ENCODE peak calls at places on chromosomes 4 and X, in nine cellular contexts. N is sigmoid colon, X is ovary, H is esophagus muscularis mucosa, O is transverse colon, V is K562, E is A549, A is HepG2, C is upper lobe of left lung. R is an unnamed sample.

GRCh38 chr4:177528620-177529019 is 86.4 kb upstream of the AGA start:
- DNase-seq in O (no peak), N (no peak), V (no peak), E (no peak), A (no peak), C (no peak), X (no peak), H (no peak), R (no peak)

GRCh38 chr4:100591156-100591876 is 73.5 kb upstream of the EMCN start:
- DNase-seq in V (no peak), X (no peak), A (no peak), E (no peak), C (no peak), N (peak), H (no peak), O (no peak), R (no peak)

GRCh38 chr4:37471971-37472370 is 214.2 kb downstream of the RELL1 start:
- DNase-seq in E (peak), C (no peak), H (no peak), V (no peak), N (no peak), O (peak), A (no peak), X (no peak), R (no peak)

GRCh38 chr4:67608047-67608446 is 49.5 kb downstream of the STAP1 start:
- DNase-seq in H (no peak), A (no peak), V (no peak), X (no peak), C (no peak), E (no peak), N (no peak), O (no peak), R (no peak)

GRCh38 chr4:160514126-160514525 is 1411.2 kb downstream of the RAPGEF2 start:
- DNase-seq in E (no peak), O (no peak), H (no peak), N (no peak), C (no peak), A (no peak), V (no peak), X (no peak), R (no peak)

GRCh38 chr4:182975806-182976205 is 58.6 kb upstream of the DCTD start:
- DNase-seq in C (no peak), E (peak), V (peak), H (no peak), N (no peak), X (no peak), A (no peak), O (no peak), R (no peak)

GRCh38 chr4:107824367-107825071 is at the start of gene SGMS2:
- DNase-seq in E (peak), A (peak), X (peak), V (peak), H (peak), C (peak), N (peak), O (peak), R (peak)

GRCh38 chr4:1418494-1419285 is 12.4 kb upstream of the NKX1-1 start:
- DNase-seq in X (peak), H (no peak), E (no peak), C (no peak), N (peak), O (no peak), A (no peak), V (peak), R (peak)

GRCh38 chr4:53103489-53103888 is 241.4 kb downstream of the RASL11B start:
- DNase-seq in O (no peak), X (no peak), N (no peak), H (no peak), E (no peak), A (no peak), V (no peak), C (no peak), R (no peak)

GRCh38 chr4:7651461-7651921 is 216.8 kb upstream of the PSAPL1 start:
- DNase-seq in H (no peak), X (peak), A (no peak), C (no peak), N (peak), O (no peak), E (no peak), V (no peak), R (no peak)

GRCh38 chrX:108090474-108091265 is 672 bp downstream of the PSMD10 start:
- DNase-seq in N (no peak), A (peak), V (no peak), O (no peak), C (no peak), X (no peak), H (no peak), E (peak), R (no peak)

GRCh38 chr4:1720163-1720983 is 750 bp downstream of the TMEM129 start:
- DNase-seq in V (peak), O (peak), H (no peak), C (peak), A (no peak), E (no peak), N (no peak), X (peak), R (no peak)

GRCh38 chr4:52604215-52604614 is 54.9 kb downstream of the USP46 start:
- DNase-seq in C (no peak), N (no peak), X (no peak), A (no peak), V (no peak), E (no peak), H (no peak), O (no peak), R (no peak)

GRCh38 chr4:24802648-24803047 is 7.3 kb downstream of the SOD3 start:
- DNase-seq in E (no peak), X (no peak), V (no peak), N (no peak), A (no peak), C (no peak), H (peak), O (no peak), R (no peak)

GRCh38 chr4:104451573-104451972 is 43.1 kb downstream of the CXXC4 start:
- DNase-seq in V (no peak), N (no peak), A (no peak), H (no peak), X (no peak), O (no peak), E (peak), C (no peak), R (no peak)

GRCh38 chrX:138709886-138710285 is 1.6 kb downstream of the FGF13 start:
- DNase-seq in H (no peak), A (no peak), C (no peak), V (no peak), N (no peak), E (no peak), O (no peak), X (no peak), R (no peak)

GRCh38 chr4:79042079-79042674 is 102.9 kb upstream of the PAQR3 start:
- DNase-seq in A (peak), X (no peak), V (peak), E (peak), N (no peak), O (no peak), C (no peak), H (no peak), R (no peak)

GRCh38 chr4:72767903-72768817 is 199.1 kb upstream of the ADAMTS3 start:
- DNase-seq in E (peak), X (peak), V (no peak), A (no peak), H (no peak), O (no peak), C (no peak), N (no peak), R (no peak)

GRCh38 chrX:43064096-43064495 is 286.1 kb upstream of the PPP1R2C start:
- DNase-seq in C (no peak), V (no peak), E (no peak), X (no peak), H (no peak), A (no peak), O (no peak), N (no peak), R (no peak)

GRCh38 chrX:48496660-48497059 is 12.1 kb upstream of the PORCN start:
- DNase-seq in V (peak), A (no peak), X (no peak), N (no peak), O (no peak), H (no peak), C (no peak), E (no peak), R (no peak)

GRCh38 chr4:184400375-184400870 is 73.9 kb downstream of the IRF2 start:
- DNase-seq in C (no peak), X (peak), A (no peak), E (peak), N (no peak), V (no peak), O (no peak), H (no peak), R (no peak)

GRCh38 chr4:3682236-3683076 is 83.7 kb upstream of the ADRA2C start:
- DNase-seq in V (no peak), N (peak), C (no peak), A (no peak), O (no peak), H (no peak), X (no peak), E (no peak), R (peak)

GRCh38 chr4:121784975-121785374 is 16.1 kb upstream of the EXOSC9 start:
- DNase-seq in V (no peak), N (peak), X (no peak), A (no peak), O (no peak), E (peak), H (no peak), C (no peak), R (no peak)

GRCh38 chr4:121873604-121874003 is 3.3 kb upstream of the BBS7 start:
- DNase-seq in X (no peak), O (no peak), C (no peak), V (no peak), H (no peak), A (no peak), N (no peak), E (no peak), R (no peak)

GRCh38 chr4:81666491-81666890 is 194.8 kb upstream of the RASGEF1B start:
- DNase-seq in V (no peak), C (no peak), O (no peak), E (no peak), N (no peak), H (no peak), A (no peak), X (no peak), R (no peak)
- TF ChIP-seq EP300 in V (no peak), C (no peak), O (no peak), E (no peak), N (no peak), H (no peak), A (no peak), X (no peak), R (no peak)

DNA sequence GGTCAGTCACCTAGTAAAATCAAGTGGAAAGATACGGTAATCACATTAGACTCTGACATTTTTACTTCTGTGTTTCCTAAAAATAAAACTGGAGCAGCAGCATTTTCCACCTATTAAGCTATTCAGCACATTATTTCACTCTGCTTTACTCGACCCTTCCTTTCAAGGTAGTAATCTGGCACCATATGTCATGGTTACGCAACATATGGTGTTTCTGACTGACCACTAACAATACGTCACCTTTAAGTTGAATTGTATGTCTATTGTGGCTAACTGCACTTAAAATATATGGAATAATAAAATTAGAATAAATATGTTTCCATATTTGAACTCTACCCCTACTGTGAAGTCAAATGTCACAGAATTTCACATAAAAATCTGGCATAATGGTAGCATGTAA is 168.8 kb downstream of the CDS1 start:
- DNase-seq in C (no peak), A (no peak), X (no peak), V (no peak), O (no peak), H (no peak), N (no peak), E (no peak), R (no peak)
- TF ChIP-seq EP300 in C (no peak), A (no peak), X (no peak), V (no peak), O (no peak), H (no peak), N (no peak), E (no peak), R (no peak)

GRCh38 chr4:105634402-105634801 is 74.1 kb downstream of the INTS12 start:
- DNase-seq in X (no peak), H (no peak), N (no peak), V (no peak), A (no peak), O (no peak), C (no peak), E (no peak), R (no peak)

GRCh38 chr4:105633241-105633640 is 75.2 kb downstream of the INTS12 start:
- DNase-seq in O (no peak), V (no peak), H (no peak), X (no peak), E (no peak), N (no peak), A (no peak), C (no peak), R (no peak)

GRCh38 chr4:105632599-105632998 is 75.9 kb downstream of the INTS12 start:
- DNase-seq in C (no peak), H (no peak), O (no peak), E (no peak), A (no peak), X (no peak), N (no peak), V (no peak), R (no peak)

GRCh38 chr4:105641876-105642275 is 66.6 kb downstream of the INTS12 start:
- DNase-seq in H (no peak), E (no peak), X (no peak), V (no peak), C (no peak), N (no peak), A (no peak), O (no peak), R (no peak)

DNA sequence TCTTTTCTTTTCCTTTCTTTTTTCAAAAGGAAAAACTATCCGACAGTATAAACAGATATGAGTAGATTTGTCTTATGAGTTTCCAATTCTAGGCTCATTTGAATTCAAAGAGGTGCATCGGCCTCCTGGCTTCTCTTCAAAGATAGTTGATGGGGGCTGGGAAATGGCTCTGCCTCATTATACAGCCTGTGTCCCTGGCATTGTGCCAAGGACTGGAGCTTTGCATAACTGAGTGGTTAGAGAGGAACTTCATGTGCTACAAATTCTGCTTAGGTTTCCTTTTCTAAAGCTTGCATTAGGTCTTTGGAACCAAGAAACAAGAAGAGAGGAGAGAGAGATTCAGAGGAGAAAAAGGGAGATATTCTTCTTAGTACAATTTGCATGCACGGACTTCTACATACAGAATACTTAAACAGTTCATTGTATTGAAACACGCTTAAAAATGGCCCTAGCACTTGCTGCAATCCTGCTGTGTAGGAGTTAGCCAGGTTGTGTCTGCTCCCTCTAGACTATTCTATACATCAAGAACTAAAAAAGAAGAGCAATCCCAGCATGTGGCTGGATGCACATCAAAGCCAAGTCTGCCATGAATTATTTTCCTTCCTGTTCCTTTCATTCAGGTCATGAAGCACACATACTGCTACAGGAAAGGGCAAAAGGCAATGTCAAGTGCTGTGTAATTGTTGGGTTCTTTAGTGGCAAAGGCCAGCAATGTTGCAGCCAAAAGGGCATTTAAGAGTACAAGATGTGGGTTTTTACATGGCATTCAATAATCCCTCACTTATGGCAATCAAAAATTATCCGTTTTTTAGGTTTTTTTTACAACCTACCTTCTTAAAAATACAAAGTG is 70.9 kb downstream of the INTS12 start:
- DNase-seq in X (peak), H (no peak), C (no peak), A (peak), V (no peak), N (peak), E (no peak), O (peak), R (peak)
- TF ChIP-seq EP300 in X (no peak), H (no peak), C (no peak), A (no peak), V (no peak), N (no peak), E (no peak), O (no peak), R (no peak)

GRCh38 chr4:23779422-23779821 is 110.4 kb downstream of the PPARGC1A start:
- DNase-seq in A (no peak), V (no peak), E (no peak), C (no peak), N (no peak), O (no peak), X (no peak), H (no peak), R (no peak)

GRCh38 chr4:23773884-23774636 is 115.8 kb downstream of the PPARGC1A start:
- DNase-seq in E (no peak), O (no peak), C (no peak), H (no peak), N (no peak), A (no peak), X (no peak), V (no peak), R (no peak)

GRCh38 chr4:23775694-23776093 is 114.2 kb downstream of the PPARGC1A start:
- DNase-seq in N (no peak), A (peak), V (no peak), O (no peak), C (no peak), H (no peak), X (no peak), E (no peak), R (no peak)

GRCh38 chr4:23779839-23780238 is 110.0 kb downstream of the PPARGC1A start:
- DNase-seq in V (no peak), E (no peak), H (no peak), C (no peak), N (no peak), X (no peak), O (no peak), A (no peak), R (no peak)

GRCh38 chr4:23774932-23775331 is 114.9 kb downstream of the PPARGC1A start:
- DNase-seq in X (no peak), H (no peak), C (no peak), O (no peak), A (no peak), N (no peak), E (no peak), V (no peak), R (no peak)
- TF ChIP-seq EP300 in X (no peak), H (no peak), C (no peak), O (no peak), A (no peak), N (no peak), E (no peak), V (no peak), R (no peak)

DNA sequence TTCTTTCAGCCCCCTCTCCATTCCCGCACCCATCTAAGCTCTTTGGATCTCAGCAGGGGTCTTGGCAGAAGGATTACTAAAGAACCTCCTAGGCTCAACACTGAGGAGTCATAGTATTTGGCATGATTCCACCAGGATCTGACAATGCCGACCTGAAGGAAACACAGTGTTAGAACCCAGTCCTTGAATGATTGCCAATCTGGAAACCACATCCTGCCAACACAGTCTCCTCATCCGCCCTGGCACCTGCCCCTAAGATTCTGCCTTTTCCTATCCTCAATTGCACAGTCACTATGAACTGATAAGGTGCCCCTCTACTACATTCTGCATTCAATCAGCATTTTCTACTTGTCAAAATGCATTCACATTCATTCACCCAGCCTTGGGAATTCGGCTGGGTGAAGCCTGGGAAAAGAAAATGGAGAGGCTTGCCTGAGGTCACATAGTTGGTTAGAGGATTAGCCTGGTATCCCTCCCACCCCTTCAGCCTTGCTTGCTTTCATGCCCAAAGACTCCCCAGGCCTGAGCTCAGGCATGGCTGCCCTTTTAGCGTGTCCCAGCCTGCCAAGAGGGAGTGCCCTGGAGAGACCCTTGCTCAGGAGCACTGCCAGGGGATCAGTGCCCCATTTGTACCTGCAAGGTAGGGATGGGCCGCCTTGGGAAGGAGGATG is 2.2 kb upstream of the CLDN2 start:
- DNase-seq in A (no peak), C (no peak), V (no peak), O (no peak), X (no peak), N (no peak), H (no peak), E (peak), R (no peak)
- TF ChIP-seq EP300 in A (no peak), C (no peak), V (no peak), O (no peak), X (no peak), N (no peak), H (no peak), E (peak), R (no peak)

GRCh38 chr4:99185581-99185980 is 33.5 kb downstream of the ADH6 start:
- DNase-seq in V (no peak), C (no peak), O (no peak), H (no peak), E (no peak), A (no peak), X (no peak), N (no peak), R (no peak)
- TF ChIP-seq EP300 in V (no peak), C (no peak), O (no peak), H (no peak), E (no peak), A (no peak), X (no peak), N (no peak), R (no peak)